ENCODE peak calls at places on chromosomes 2 and 18, in six cellular contexts. B is PC-3, I is fibroblast of lung, R is HepG2, P is IMR-90, N is mammary epithelial cell. O is an unnamed sample.

GRCh38 chr2:199495147-199495546 is 37.4 kb upstream of the SATB2 start:
- DNase-seq in B (peak), I (no peak), R (no peak), P (no peak), N (peak), O (no peak)

GRCh38 chr2:206856474-206856873 is 82.8 kb upstream of the CPO start:
- DNase-seq in B (peak), I (peak), R (no peak), P (peak), N (peak), O (no peak)

GRCh38 chr2:112006076-112006410 is 49.0 kb upstream of the TMEM87B start:
- DNase-seq in B (peak), I (peak), R (no peak), P (peak), N (peak), O (no peak)

GRCh38 chr2:70647873-70648481 is 94.4 kb upstream of the TGFA start:
- DNase-seq in B (peak), I (peak), R (peak), P (peak), N (peak), O (peak)

GRCh38 chr2:665340-666073 is 11.7 kb downstream of the TMEM18 start:
- DNase-seq in B (no peak), I (no peak), R (no peak), P (no peak), N (no peak), O (no peak)

GRCh38 chr2:170155022-170155722 is 22.8 kb upstream of the MYO3B start:
- DNase-seq in B (peak), I (peak), R (no peak), P (peak), N (no peak), O (peak)

GRCh38 chr2:224469374-224469964 is 67.6 kb upstream of the FAM124B start:
- DNase-seq in B (no peak), I (no peak), R (no peak), P (no peak), N (no peak), O (no peak)

GRCh38 chr2:168034586-168034985 is 212.8 kb downstream of the STK39 start:
- DNase-seq in B (no peak), I (no peak), R (no peak), P (no peak), N (no peak), O (no peak)

GRCh38 chr2:212940816-212941215 is 210.6 kb downstream of the IKZF2 start:
- DNase-seq in B (peak), I (peak), R (no peak), P (peak), N (peak), O (peak)

GRCh38 chr18:24799176-24799575 is 338.7 kb downstream of the HRH4 start:
- DNase-seq in B (peak), I (no peak), R (no peak), P (peak), N (no peak), O (no peak)

GRCh38 chr2:38723173-38723572 is 28.0 kb downstream of the SRSF7 start:
- DNase-seq in B (no peak), I (no peak), R (no peak), P (no peak), N (no peak), O (no peak)

GRCh38 chr2:102238039-102238756 is 51.4 kb downstream of the IL1RL2 start:
- DNase-seq in B (no peak), I (peak), R (no peak), P (peak), N (no peak), O (no peak)

GRCh38 chr2:145200307-145200706 is 680.4 kb upstream of the ZEB2 start:
- DNase-seq in B (no peak), I (peak), R (no peak), P (no peak), N (no peak), O (no peak)

GRCh38 chr2:75808793-75809535 is 98.2 kb upstream of the GCFC2 start:
- DNase-seq in B (peak), I (no peak), R (no peak), P (no peak), N (no peak), O (no peak)

GRCh38 chr2:201786471-201786870 is 5.7 kb upstream of the ALS2 start:
- DNase-seq in B (no peak), I (peak), R (no peak), P (peak), N (no peak), O (no peak)

GRCh38 chr2:45040786-45041185 is 31.5 kb upstream of the SIX2 start:
- DNase-seq in B (no peak), I (no peak), R (no peak), P (no peak), N (no peak), O (no peak)

GRCh38 chr18:48983793-48984437 is 33.1 kb upstream of the SMAD7 start:
- DNase-seq in B (no peak), I (no peak), R (peak), P (peak), N (no peak), O (no peak)

GRCh38 chr2:180077295-180077906 is 70.3 kb upstream of the CWC22 start:
- DNase-seq in B (peak), I (peak), R (peak), P (peak), N (peak), O (peak)

GRCh38 chr2:40160730-40161129 is 291.2 kb downstream of the SLC8A1 start:
- DNase-seq in B (no peak), I (no peak), R (no peak), P (peak), N (no peak), O (no peak)

GRCh38 chr2:120219291-120219690 is 3.9 kb downstream of the TMEM185B start:
- DNase-seq in B (no peak), I (no peak), R (no peak), P (no peak), N (no peak), O (no peak)

GRCh38 chr18:6525593-6525992 is 110.9 kb upstream of the L3MBTL4 start:
- DNase-seq in B (peak), I (no peak), R (no peak), P (no peak), N (no peak), O (no peak)

GRCh38 chr2:31319391-31320175 is 85.6 kb downstream of the EHD3 start:
- DNase-seq in B (no peak), I (no peak), R (no peak), P (peak), N (no peak), O (peak)

GRCh38 chr2:17758123-17758522 is 4.2 kb downstream of the GEN1 start:
- DNase-seq in B (no peak), I (no peak), R (no peak), P (no peak), N (no peak), O (no peak)

GRCh38 chr2:157182204-157182709 is 75.2 kb upstream of the GALNT5 start:
- DNase-seq in B (no peak), I (no peak), R (no peak), P (peak), N (no peak), O (no peak)

GRCh38 chr2:210399440-210400041 is 77.0 kb downstream of the LANCL1 start:
- DNase-seq in B (peak), I (peak), R (peak), P (peak), N (peak), O (peak)

GRCh38 chr2:177148477-177149154 is 64.0 kb upstream of the HNRNPA3 start:
- DNase-seq in B (peak), I (peak), R (peak), P (peak), N (peak), O (peak)

GRCh38 chr18:22563098-22563707 is 145.5 kb upstream of the CTAGE1 start:
- DNase-seq in B (peak), I (peak), R (peak), P (peak), N (peak), O (peak)

GRCh38 chr18:32271649-32272324 is 81.9 kb downstream of the MEP1B start:
- DNase-seq in B (peak), I (peak), R (peak), P (peak), N (peak), O (peak)

GRCh38 chr2:151851761-151852160 is 23.5 kb upstream of the ARL5A start:
- DNase-seq in B (peak), I (peak), R (peak), P (no peak), N (no peak), O (no peak)

GRCh38 chr18:63297678-63298392 is 21.7 kb downstream of the BCL2 start:
- DNase-seq in B (no peak), I (peak), R (no peak), P (no peak), N (no peak), O (no peak)

GRCh38 chr2:186641807-186642321 is 52.0 kb upstream of the FAM171B start:
- DNase-seq in B (peak), I (peak), R (peak), P (peak), N (peak), O (peak)

GRCh38 chr2:31558401-31559295 is 22.1 kb downstream of the SRD5A2 start:
- DNase-seq in B (peak), I (peak), R (peak), P (peak), N (peak), O (no peak)

GRCh38 chr18:28995319-28995718 is 818.4 kb upstream of the CDH2 start:
- DNase-seq in B (peak), I (no peak), R (no peak), P (peak), N (no peak), O (no peak)

GRCh38 chr2:16654775-16655456 is 10.7 kb downstream of the CYRIA start:
- DNase-seq in B (no peak), I (no peak), R (no peak), P (no peak), N (no peak), O (no peak)
- H3K4me2 ChIP-seq in B (no peak), I (no peak), R (no peak), P (no peak), N (no peak), O (no peak)

GRCh38 chr2:236574424-236575145 is 5.0 kb downstream of the ACKR3 start:
- DNase-seq in B (no peak), I (no peak), R (no peak), P (no peak), N (no peak), O (no peak)

GRCh38 chr2:236571161-236571560 is 1.5 kb downstream of the ACKR3 start:
- DNase-seq in B (no peak), I (no peak), R (no peak), P (no peak), N (no peak), O (no peak)

GRCh38 chr2:236573066-236573929 is 3.7 kb downstream of the ACKR3 start:
- DNase-seq in B (no peak), I (no peak), R (no peak), P (no peak), N (no peak), O (no peak)

GRCh38 chr2:236574000-236574399 is 4.4 kb downstream of the ACKR3 start:
- DNase-seq in B (no peak), I (no peak), R (no peak), P (no peak), N (no peak), O (no peak)

DNA sequence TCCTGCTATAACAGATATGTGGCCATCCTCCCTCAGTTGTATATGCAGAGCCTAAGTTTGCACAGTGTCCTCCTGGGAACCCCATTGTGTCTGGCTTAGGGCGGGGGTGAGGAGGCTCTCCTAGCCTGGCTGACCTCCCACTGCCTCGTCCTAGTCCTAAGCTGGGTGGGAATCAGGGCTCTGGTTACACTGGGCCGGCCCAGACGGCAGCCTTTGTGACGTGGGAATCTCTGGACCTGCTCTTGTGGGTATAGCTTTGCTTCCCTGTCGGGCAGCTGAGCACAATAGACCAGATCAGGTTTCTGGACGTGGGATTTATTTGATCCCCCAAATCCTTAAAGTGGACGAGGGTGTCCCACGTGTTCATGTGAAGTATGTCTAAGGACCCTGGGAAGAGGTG is 2.9 kb downstream of the ACKR3 start:
- DNase-seq in B (no peak), I (no peak), R (no peak), P (no peak), N (no peak), O (no peak)
- H3K4me3 ChIP-seq in B (no peak), I (no peak), R (no peak), P (no peak), N (no peak), O (peak)

GRCh38 chr2:1910021-1910420 is 165.7 kb upstream of the PXDN start:
- DNase-seq in B (no peak), I (no peak), R (no peak), P (no peak), N (no peak), O (no peak)
- H3K4me2 ChIP-seq in B (no peak), I (no peak), R (no peak), P (no peak), N (no peak), O (no peak)

GRCh38 chr18:61400714-61401113 is 67.5 kb downstream of the CDH20 start:
- DNase-seq in B (peak), I (peak), R (no peak), P (peak), N (peak), O (no peak)

GRCh38 chr18:61402761-61403160 is 69.5 kb downstream of the CDH20 start:
- DNase-seq in B (no peak), I (no peak), R (no peak), P (no peak), N (no peak), O (no peak)

GRCh38 chr18:61397222-61397621 is 64.0 kb downstream of the CDH20 start:
- DNase-seq in B (no peak), I (no peak), R (no peak), P (no peak), N (no peak), O (no peak)

GRCh38 chr18:61398961-61399632 is 65.9 kb downstream of the CDH20 start:
- DNase-seq in B (no peak), I (peak), R (no peak), P (peak), N (no peak), O (no peak)

DNA sequence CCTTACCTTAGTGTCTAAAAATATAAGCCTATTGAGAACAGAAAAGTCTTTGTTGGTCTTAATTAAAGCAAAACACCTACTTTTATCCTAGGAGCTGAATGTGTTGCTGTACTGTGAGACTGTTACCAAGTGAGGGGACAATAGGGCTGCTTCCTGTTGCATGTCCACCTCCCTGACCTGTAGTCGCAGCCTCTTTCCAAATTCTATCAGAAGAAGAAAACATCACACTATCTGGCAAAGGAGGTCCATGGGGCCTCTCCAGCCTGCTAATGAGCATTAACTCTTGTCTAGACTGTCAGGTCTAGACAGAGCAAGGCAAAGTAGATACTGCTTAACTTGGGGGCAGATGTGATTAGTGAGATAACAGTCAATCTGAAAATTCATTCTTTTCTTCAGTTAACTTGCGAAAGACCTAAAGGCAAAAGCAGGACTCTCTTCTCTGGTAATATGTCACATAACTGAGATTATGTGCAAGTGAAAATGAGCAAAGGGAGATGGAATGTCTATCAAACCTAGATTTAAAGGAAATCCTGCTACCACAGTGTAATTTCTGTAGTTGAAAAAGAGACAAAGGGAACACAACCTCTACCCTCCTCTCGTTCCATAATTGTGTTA is 66.9 kb downstream of the CDH20 start:
- DNase-seq in B (no peak), I (peak), R (no peak), P (no peak), N (no peak), O (no peak)
- H3K4me3 ChIP-seq in B (no peak), I (no peak), R (no peak), P (no peak), N (no peak), O (no peak)

GRCh38 chr18:11293794-11294193 is 144.4 kb upstream of the PIEZO2 start:
- DNase-seq in B (no peak), I (no peak), R (no peak), P (no peak), N (no peak), O (no peak)
- H3K4me2 ChIP-seq in B (no peak), I (no peak), R (no peak), P (no peak), N (no peak), O (no peak)